ENCODE peak calls at places on chromosomes 7 and 10, in four cellular contexts. V, Y, A and K are unnamed samples. For H3K36me3, the result is how much of the 10 kb centered on the place peaks cover.

GRCh38 chr10:35643976-35644799 is 2.1 kb upstream of the FZD8 start:
- DNase-seq in Y (peak), A (no peak), V (no peak), K (no peak)

GRCh38 chr10:63591600-63592379 is 70.6 kb downstream of the REEP3 start:
- DNase-seq in A (no peak), Y (no peak), V (no peak), K (no peak)

GRCh38 chr7:152025937-152026890 is 740 bp downstream of the GALNT11 start:
- DNase-seq in A (no peak), V (no peak), Y (no peak), K (no peak)

GRCh38 chr7:30563326-30563942 is 31.2 kb upstream of the GARS1 start:
- DNase-seq in Y (no peak), V (no peak), A (no peak), K (no peak)

GRCh38 chr7:99949645-99950228 is 20.3 kb upstream of the GJC3 start:
- DNase-seq in V (no peak), Y (no peak), A (no peak), K (no peak)

GRCh38 chr10:25063644-25064043 is 47.2 kb downstream of the THNSL1 start:
- DNase-seq in Y (no peak), A (no peak), V (no peak), K (no peak)

GRCh38 chr7:111931958-111932357 is 274.2 kb downstream of the DOCK4 start:
- DNase-seq in V (no peak), Y (no peak), A (no peak), K (no peak)

GRCh38 chr7:157476654-157477549 is 140.1 kb downstream of the DNAJB6 start:
- DNase-seq in Y (no peak), V (no peak), A (no peak), K (no peak)

GRCh38 chr7:70356324-70356797 is 758.1 kb downstream of the AUTS2 start:
- DNase-seq in V (no peak), Y (no peak), A (no peak), K (no peak)

GRCh38 chr10:74837750-74838149 is 11.3 kb downstream of the KAT6B start:
- DNase-seq in Y (no peak), A (no peak), V (no peak), K (no peak)
- H3K4me3 ChIP-seq in Y (no peak), A (no peak), V (no peak), K (no peak)

DNA sequence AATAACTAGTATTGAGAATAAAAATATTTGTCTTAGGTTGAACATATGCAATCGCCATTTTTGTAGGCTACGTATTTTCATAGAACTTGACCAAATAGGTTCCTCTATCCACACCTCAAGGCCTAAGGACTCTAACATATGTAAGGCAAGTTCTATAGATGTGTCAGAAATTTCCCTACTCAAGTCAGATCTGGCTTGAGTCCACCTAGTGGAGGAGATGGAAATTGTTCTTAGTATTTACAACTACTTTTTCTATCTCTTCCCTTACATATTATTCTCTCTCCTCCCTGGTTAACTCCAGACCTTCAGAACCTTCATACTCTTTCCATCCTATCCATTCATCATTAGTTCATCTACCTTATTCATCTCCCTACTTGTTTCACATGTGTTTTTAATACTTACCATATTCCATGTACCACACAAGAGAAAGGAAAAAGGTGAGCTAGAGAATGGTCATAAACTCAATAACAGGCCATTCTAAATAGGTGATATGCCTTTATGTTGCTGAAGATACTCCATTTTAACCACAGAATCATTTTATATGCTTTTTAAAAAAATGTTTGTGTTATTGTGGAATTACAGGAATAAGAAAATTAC is 174.5 kb upstream of the HDAC9 start:
- DNase-seq in V (no peak), Y (peak), A (peak), K (no peak)
- TF ChIP-seq CTCF in V (peak), Y (peak), A (peak), K (peak)

GRCh38 chr10:14431868-14432267 is 101.1 kb upstream of the FRMD4A start:
- DNase-seq in A (no peak), V (no peak), Y (no peak), K (no peak)
- H3K36me3 ChIP-seq in A (under half), V (under half), Y (under half), K (under half)

GRCh38 chr7:53113424-53113823 is 78.0 kb downstream of the POM121L12 start:
- DNase-seq in V (no peak), A (no peak), Y (no peak), K (no peak)

GRCh38 chr7:53111061-53111460 is 75.6 kb downstream of the POM121L12 start:
- DNase-seq in Y (no peak), V (no peak), A (no peak), K (no peak)

DNA sequence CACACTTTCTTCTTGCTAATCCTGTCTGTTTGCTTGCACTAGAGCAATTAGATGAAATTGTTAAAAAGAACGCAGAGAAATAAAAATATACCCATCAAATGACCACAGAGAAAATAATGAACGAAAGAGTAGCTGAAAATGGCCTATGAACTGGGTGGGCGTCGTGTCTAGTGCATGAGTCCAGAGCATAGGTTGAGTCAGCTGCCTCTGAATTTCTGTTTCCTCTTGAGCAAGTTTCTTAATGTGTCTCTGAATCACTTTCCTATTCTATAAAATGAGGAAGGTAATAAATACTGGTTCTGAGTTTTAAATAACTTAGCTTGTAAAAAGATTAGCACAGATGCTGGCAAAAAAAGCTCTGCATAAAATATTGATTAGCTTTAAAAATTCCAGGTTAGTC is 75.0 kb downstream of the POM121L12 start:
- DNase-seq in Y (no peak), V (no peak), A (no peak), K (no peak)
- H3K4me3 ChIP-seq in Y (no peak), V (no peak), A (no peak), K (no peak)

DNA sequence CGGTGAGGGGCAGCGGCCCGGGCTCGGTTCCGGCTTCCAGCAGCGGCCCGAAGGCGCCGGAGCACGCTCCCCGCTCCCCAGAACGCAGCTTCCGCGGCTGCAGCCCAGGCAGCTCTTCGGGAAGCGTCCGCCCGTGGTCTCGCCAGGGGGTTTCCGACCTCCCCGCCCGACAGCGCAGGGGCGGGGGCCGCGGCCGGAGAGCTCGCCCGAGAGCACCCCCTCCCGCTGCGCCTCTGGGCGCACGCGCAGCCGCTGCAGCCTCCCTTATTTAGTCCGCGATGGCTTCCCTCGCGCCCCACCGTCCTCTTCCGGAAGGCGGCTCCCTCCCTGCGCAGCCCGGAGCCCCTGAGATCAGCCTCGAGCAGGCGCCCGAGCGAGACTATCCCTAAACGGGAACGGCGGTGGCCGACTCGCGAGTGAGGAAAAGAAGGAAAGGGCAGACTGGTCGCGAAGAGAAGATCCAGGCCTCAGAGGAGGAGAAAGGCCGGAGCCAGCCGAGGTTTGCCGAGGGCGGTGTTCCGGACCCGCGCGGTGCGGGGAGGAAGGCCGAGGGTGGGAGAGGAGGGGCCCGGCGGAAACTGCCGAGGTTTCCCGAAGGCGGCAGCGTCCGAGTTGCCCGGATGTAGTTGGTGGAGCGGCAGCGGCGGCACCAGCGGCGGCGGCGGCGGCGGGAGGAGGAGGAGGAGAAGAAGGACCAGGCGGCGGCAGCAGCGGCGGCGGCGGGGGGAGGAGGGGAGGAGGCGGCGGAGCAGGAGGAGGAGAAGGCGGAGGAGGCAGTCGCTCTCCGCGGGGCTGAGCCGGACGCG is at the start of gene WAC:
- DNase-seq in A (peak), V (peak), Y (peak), K (peak)
- TF ChIP-seq CTCF in A (no peak), V (no peak), Y (no peak), K (peak)

GRCh38 chr7:139055674-139056073 is 19.8 kb upstream of the ZC3HAV1L start:
- DNase-seq in Y (no peak), A (no peak), V (no peak), K (no peak)

GRCh38 chr7:139060838-139061237 is 25.0 kb upstream of the ZC3HAV1L start:
- DNase-seq in Y (no peak), V (no peak), A (no peak), K (no peak)

GRCh38 chr7:139061416-139061815 is 25.6 kb upstream of the ZC3HAV1L start:
- DNase-seq in A (no peak), Y (no peak), V (no peak), K (no peak)

GRCh38 chr7:139058963-139059362 is 23.1 kb upstream of the ZC3HAV1L start:
- DNase-seq in V (no peak), Y (no peak), A (no peak), K (no peak)

GRCh38 chr7:139059905-139060304 is 24.1 kb upstream of the ZC3HAV1L start:
- DNase-seq in A (no peak), Y (no peak), V (no peak), K (no peak)
- H3K36me3 ChIP-seq in A (under half), Y (under half), V (under half), K (under half)